ENCODE peak calls at places on chromosomes 2 and 18, in ten cellular contexts. One of them, this sample, is unnamed.

GRCh38 chr18:7479756-7480155 is 87.4 kb upstream of the PTPRM start:
- DNase-seq in left kidney: no peak
- DNase-seq in T1000: no peak
- DNase-seq in nucleus accumbens: no peak
- DNase-seq in EH: no peak
- DNase-seq in right lobe of liver: no peak
- DNase-seq in GM13976: no peak
- DNase-seq in OCI-LY7: no peak
- DNase-seq in dorsolateral prefrontal cortex: no peak
- DNase-seq in T follicular helper cell: no peak
- DNase-seq in this sample: no peak

GRCh38 chr2:25312958-25313710 is 28.6 kb downstream of the DNMT3A start:
- DNase-seq in left kidney: no peak
- DNase-seq in T1000: no peak
- DNase-seq in nucleus accumbens: no peak
- DNase-seq in EH: no peak
- DNase-seq in right lobe of liver: no peak
- DNase-seq in GM13976: no peak
- DNase-seq in OCI-LY7: no peak
- DNase-seq in dorsolateral prefrontal cortex: no peak
- DNase-seq in T follicular helper cell: no peak
- DNase-seq in this sample: no peak

GRCh38 chr2:232422051-232422450 is 15.4 kb downstream of the ALPG start:
- DNase-seq in left kidney: no peak
- DNase-seq in T1000: no peak
- DNase-seq in nucleus accumbens: no peak
- DNase-seq in EH: no peak
- DNase-seq in right lobe of liver: peak
- DNase-seq in GM13976: no peak
- DNase-seq in OCI-LY7: no peak
- DNase-seq in dorsolateral prefrontal cortex: no peak
- DNase-seq in T follicular helper cell: no peak
- DNase-seq in this sample: no peak

GRCh38 chr2:54673501-54673998 is 49.9 kb upstream of the EML6 start:
- DNase-seq in left kidney: peak
- DNase-seq in T1000: no peak
- DNase-seq in nucleus accumbens: no peak
- DNase-seq in EH: no peak
- DNase-seq in right lobe of liver: peak
- DNase-seq in GM13976: peak
- DNase-seq in OCI-LY7: no peak
- DNase-seq in dorsolateral prefrontal cortex: no peak
- DNase-seq in T follicular helper cell: no peak
- DNase-seq in this sample: no peak

GRCh38 chr2:54708584-54709340 is 14.7 kb upstream of the EML6 start:
- DNase-seq in left kidney: peak
- DNase-seq in T1000: no peak
- DNase-seq in nucleus accumbens: no peak
- DNase-seq in EH: peak
- DNase-seq in right lobe of liver: peak
- DNase-seq in GM13976: peak
- DNase-seq in OCI-LY7: peak
- DNase-seq in dorsolateral prefrontal cortex: peak
- DNase-seq in T follicular helper cell: no peak
- DNase-seq in this sample: no peak

GRCh38 chr2:121044412-121044811 is 240.6 kb downstream of the TFCP2L1 start:
- DNase-seq in left kidney: no peak
- DNase-seq in T1000: no peak
- DNase-seq in nucleus accumbens: no peak
- DNase-seq in EH: no peak
- DNase-seq in right lobe of liver: no peak
- DNase-seq in GM13976: no peak
- DNase-seq in OCI-LY7: no peak
- DNase-seq in dorsolateral prefrontal cortex: no peak
- DNase-seq in T follicular helper cell: no peak
- DNase-seq in this sample: no peak

GRCh38 chr18:79567481-79568147 is 112.0 kb upstream of the CTDP1 start:
- DNase-seq in left kidney: peak
- DNase-seq in T1000: no peak
- DNase-seq in nucleus accumbens: no peak
- DNase-seq in EH: peak
- DNase-seq in right lobe of liver: no peak
- DNase-seq in GM13976: no peak
- DNase-seq in OCI-LY7: no peak
- DNase-seq in dorsolateral prefrontal cortex: no peak
- DNase-seq in T follicular helper cell: no peak
- DNase-seq in this sample: no peak

GRCh38 chr2:33023732-33024301 is 77.1 kb downstream of the LTBP1 start:
- DNase-seq in left kidney: no peak
- DNase-seq in T1000: no peak
- DNase-seq in nucleus accumbens: no peak
- DNase-seq in EH: peak
- DNase-seq in right lobe of liver: no peak
- DNase-seq in GM13976: no peak
- DNase-seq in OCI-LY7: no peak
- DNase-seq in dorsolateral prefrontal cortex: no peak
- DNase-seq in T follicular helper cell: no peak
- DNase-seq in this sample: no peak

GRCh38 chr2:172261292-172261691 is 158.6 kb upstream of the DLX2 start:
- DNase-seq in left kidney: no peak
- DNase-seq in T1000: no peak
- DNase-seq in nucleus accumbens: no peak
- DNase-seq in EH: peak
- DNase-seq in right lobe of liver: no peak
- DNase-seq in GM13976: no peak
- DNase-seq in OCI-LY7: no peak
- DNase-seq in dorsolateral prefrontal cortex: no peak
- DNase-seq in T follicular helper cell: no peak
- DNase-seq in this sample: no peak

GRCh38 chr2:208648368-208648767 is 241.8 kb downstream of the PTH2R start:
- DNase-seq in left kidney: peak
- DNase-seq in T1000: no peak
- DNase-seq in nucleus accumbens: no peak
- DNase-seq in EH: no peak
- DNase-seq in right lobe of liver: no peak
- DNase-seq in GM13976: no peak
- DNase-seq in OCI-LY7: no peak
- DNase-seq in dorsolateral prefrontal cortex: no peak
- DNase-seq in T follicular helper cell: no peak
- DNase-seq in this sample: no peak

GRCh38 chr2:11563784-11564666 is 30.2 kb downstream of the GREB1 start:
- DNase-seq in left kidney: no peak
- DNase-seq in T1000: no peak
- DNase-seq in nucleus accumbens: no peak
- DNase-seq in EH: no peak
- DNase-seq in right lobe of liver: no peak
- DNase-seq in GM13976: no peak
- DNase-seq in OCI-LY7: no peak
- DNase-seq in dorsolateral prefrontal cortex: no peak
- DNase-seq in T follicular helper cell: no peak
- DNase-seq in this sample: no peak

GRCh38 chr2:218513676-218514075 is 54.5 kb downstream of the USP37 start:
- DNase-seq in left kidney: no peak
- DNase-seq in T1000: no peak
- DNase-seq in nucleus accumbens: no peak
- DNase-seq in EH: peak
- DNase-seq in right lobe of liver: no peak
- DNase-seq in GM13976: no peak
- DNase-seq in OCI-LY7: no peak
- DNase-seq in dorsolateral prefrontal cortex: no peak
- DNase-seq in T follicular helper cell: no peak
- DNase-seq in this sample: no peak

GRCh38 chr2:158253170-158253569 is 151.5 kb downstream of the UPP2 start:
- DNase-seq in left kidney: no peak
- DNase-seq in T1000: no peak
- DNase-seq in nucleus accumbens: no peak
- DNase-seq in EH: no peak
- DNase-seq in right lobe of liver: no peak
- DNase-seq in GM13976: no peak
- DNase-seq in OCI-LY7: no peak
- DNase-seq in dorsolateral prefrontal cortex: no peak
- DNase-seq in T follicular helper cell: no peak
- DNase-seq in this sample: no peak

GRCh38 chr2:100107911-100108647 is 34.3 kb downstream of the AFF3 start:
- DNase-seq in left kidney: peak
- DNase-seq in T1000: no peak
- DNase-seq in nucleus accumbens: no peak
- DNase-seq in EH: no peak
- DNase-seq in right lobe of liver: no peak
- DNase-seq in GM13976: no peak
- DNase-seq in OCI-LY7: no peak
- DNase-seq in dorsolateral prefrontal cortex: no peak
- DNase-seq in T follicular helper cell: no peak
- DNase-seq in this sample: peak

GRCh38 chr18:66734451-66734850 is 130.6 kb upstream of the CDH19 start:
- DNase-seq in left kidney: no peak
- DNase-seq in T1000: no peak
- DNase-seq in nucleus accumbens: no peak
- DNase-seq in EH: no peak
- DNase-seq in right lobe of liver: no peak
- DNase-seq in GM13976: no peak
- DNase-seq in OCI-LY7: no peak
- DNase-seq in dorsolateral prefrontal cortex: no peak
- DNase-seq in T follicular helper cell: no peak
- DNase-seq in this sample: no peak

GRCh38 chr18:61850756-61851155 is 42.1 kb downstream of the RNF152 start:
- DNase-seq in left kidney: no peak
- DNase-seq in T1000: no peak
- DNase-seq in nucleus accumbens: no peak
- DNase-seq in EH: no peak
- DNase-seq in right lobe of liver: no peak
- DNase-seq in GM13976: no peak
- DNase-seq in OCI-LY7: no peak
- DNase-seq in dorsolateral prefrontal cortex: no peak
- DNase-seq in T follicular helper cell: no peak
- DNase-seq in this sample: no peak

GRCh38 chr2:226544581-226545210 is 254.9 kb downstream of the IRS1 start:
- DNase-seq in left kidney: no peak
- DNase-seq in T1000: no peak
- DNase-seq in nucleus accumbens: no peak
- DNase-seq in EH: peak
- DNase-seq in right lobe of liver: no peak
- DNase-seq in GM13976: no peak
- DNase-seq in OCI-LY7: no peak
- DNase-seq in dorsolateral prefrontal cortex: no peak
- DNase-seq in T follicular helper cell: no peak
- DNase-seq in this sample: no peak

GRCh38 chr2:222255090-222255489 is 43.7 kb downstream of the PAX3 start:
- DNase-seq in left kidney: no peak
- DNase-seq in T1000: no peak
- DNase-seq in nucleus accumbens: no peak
- DNase-seq in EH: peak
- DNase-seq in right lobe of liver: no peak
- DNase-seq in GM13976: no peak
- DNase-seq in OCI-LY7: no peak
- DNase-seq in dorsolateral prefrontal cortex: no peak
- DNase-seq in T follicular helper cell: no peak
- DNase-seq in this sample: no peak

GRCh38 chr2:132943829-132944228 is 273.8 kb upstream of the LYPD1 start:
- DNase-seq in left kidney: peak
- DNase-seq in T1000: no peak
- DNase-seq in nucleus accumbens: no peak
- DNase-seq in EH: peak
- DNase-seq in right lobe of liver: no peak
- DNase-seq in GM13976: no peak
- DNase-seq in OCI-LY7: no peak
- DNase-seq in dorsolateral prefrontal cortex: no peak
- DNase-seq in T follicular helper cell: no peak
- DNase-seq in this sample: no peak

GRCh38 chr18:58495634-58496033 is 133.3 kb downstream of the ALPK2 start:
- DNase-seq in left kidney: no peak
- DNase-seq in T1000: no peak
- DNase-seq in nucleus accumbens: no peak
- DNase-seq in EH: peak
- DNase-seq in right lobe of liver: no peak
- DNase-seq in GM13976: peak
- DNase-seq in OCI-LY7: no peak
- DNase-seq in dorsolateral prefrontal cortex: no peak
- DNase-seq in T follicular helper cell: no peak
- DNase-seq in this sample: no peak

GRCh38 chr2:25300001-25300400 is 41.7 kb downstream of the DNMT3A start:
- DNase-seq in left kidney: no peak
- DNase-seq in T1000: no peak
- DNase-seq in nucleus accumbens: no peak
- DNase-seq in EH: no peak
- DNase-seq in right lobe of liver: no peak
- DNase-seq in GM13976: no peak
- DNase-seq in OCI-LY7: no peak
- DNase-seq in dorsolateral prefrontal cortex: no peak
- DNase-seq in T follicular helper cell: no peak
- DNase-seq in this sample: no peak

GRCh38 chr2:71928734-71929481 is 218.8 kb downstream of the CYP26B1 start:
- DNase-seq in left kidney: no peak
- DNase-seq in T1000: no peak
- DNase-seq in nucleus accumbens: no peak
- DNase-seq in EH: no peak
- DNase-seq in right lobe of liver: no peak
- DNase-seq in GM13976: peak
- DNase-seq in OCI-LY7: no peak
- DNase-seq in dorsolateral prefrontal cortex: no peak
- DNase-seq in T follicular helper cell: no peak
- DNase-seq in this sample: no peak

GRCh38 chr18:61876899-61877298 is 15.9 kb downstream of the RNF152 start:
- DNase-seq in left kidney: no peak
- DNase-seq in T1000: no peak
- DNase-seq in nucleus accumbens: peak
- DNase-seq in EH: no peak
- DNase-seq in right lobe of liver: no peak
- DNase-seq in GM13976: no peak
- DNase-seq in OCI-LY7: no peak
- DNase-seq in dorsolateral prefrontal cortex: peak
- DNase-seq in T follicular helper cell: no peak
- DNase-seq in this sample: no peak

GRCh38 chr2:45282646-45283045 is 273.4 kb upstream of the SIX2 start:
- DNase-seq in left kidney: no peak
- DNase-seq in T1000: no peak
- DNase-seq in nucleus accumbens: no peak
- DNase-seq in EH: no peak
- DNase-seq in right lobe of liver: no peak
- DNase-seq in GM13976: no peak
- DNase-seq in OCI-LY7: no peak
- DNase-seq in dorsolateral prefrontal cortex: no peak
- DNase-seq in T follicular helper cell: no peak
- DNase-seq in this sample: no peak

GRCh38 chr2:20304411-20304810 is 46.2 kb downstream of the PUM2 start:
- DNase-seq in left kidney: no peak
- DNase-seq in T1000: no peak
- DNase-seq in nucleus accumbens: no peak
- DNase-seq in EH: peak
- DNase-seq in right lobe of liver: no peak
- DNase-seq in GM13976: no peak
- DNase-seq in OCI-LY7: no peak
- DNase-seq in dorsolateral prefrontal cortex: no peak
- DNase-seq in T follicular helper cell: no peak
- DNase-seq in this sample: no peak

GRCh38 chr2:28423856-28424605 is 31.4 kb downstream of the FOSL2 start:
- DNase-seq in left kidney: peak
- DNase-seq in T1000: no peak
- DNase-seq in nucleus accumbens: no peak
- DNase-seq in EH: no peak
- DNase-seq in right lobe of liver: no peak
- DNase-seq in GM13976: no peak
- DNase-seq in OCI-LY7: peak
- DNase-seq in dorsolateral prefrontal cortex: no peak
- DNase-seq in T follicular helper cell: no peak
- DNase-seq in this sample: no peak

GRCh38 chr2:85503611-85504433 is 35.1 kb upstream of the MAT2A start:
- DNase-seq in left kidney: no peak
- DNase-seq in T1000: peak
- DNase-seq in nucleus accumbens: peak
- DNase-seq in EH: peak
- DNase-seq in right lobe of liver: peak
- DNase-seq in GM13976: no peak
- DNase-seq in OCI-LY7: no peak
- DNase-seq in dorsolateral prefrontal cortex: no peak
- DNase-seq in T follicular helper cell: no peak
- DNase-seq in this sample: no peak

GRCh38 chr2:120454993-120455789 is 109.3 kb downstream of the INHBB start:
- DNase-seq in left kidney: no peak
- DNase-seq in T1000: no peak
- DNase-seq in nucleus accumbens: no peak
- DNase-seq in EH: peak
- DNase-seq in right lobe of liver: no peak
- DNase-seq in GM13976: no peak
- DNase-seq in OCI-LY7: no peak
- DNase-seq in dorsolateral prefrontal cortex: no peak
- DNase-seq in T follicular helper cell: no peak
- DNase-seq in this sample: no peak

This sample was measured in NCI-H524 treated with DMSO at 0.1 percent for 48 hours.